ENCODE peak calls at places on chromosomes 7 and 10, in six cellular contexts. Y is transverse colon, G is heart right ventricle, O is GM12865, A is PC-3, E is fibroblast of mammary gland. S is an unnamed sample.

GRCh38 chr7:33698006-33698405 is 207.3 kb upstream of the BMPER start:
- DNase-seq in Y (no peak), G (no peak), O (no peak), A (no peak), E (no peak), S (no peak)

GRCh38 chr7:77651544-77652162 is 44.6 kb upstream of the RSBN1L start:
- DNase-seq in Y (no peak), G (peak; percentile 21), O (peak; percentile 56), A (peak; percentile 55), E (peak; percentile 53), S (peak; percentile 73)

GRCh38 chr7:29610031-29610490 is 46.4 kb downstream of the PRR15 start:
- DNase-seq in Y (no peak), G (no peak), O (no peak), A (no peak), E (peak; percentile 50), S (peak; percentile 36)

GRCh38 chr10:91389636-91390512 is 20.3 kb upstream of the HECTD2 start:
- DNase-seq in Y (no peak), G (peak; percentile 9), O (peak; percentile 75), A (peak; percentile 71), E (peak; percentile 72), S (peak; percentile 78)

GRCh38 chr7:128728608-128729007 is 10.6 kb upstream of the CALU start:
- DNase-seq in Y (no peak), G (no peak), O (no peak), A (peak; percentile 62), E (peak; percentile 49), S (peak; percentile 88)

GRCh38 chr10:23448802-23449570 is 10.1 kb downstream of the OTUD1 start:
- DNase-seq in Y (no peak), G (no peak), O (peak; percentile 47), A (no peak), E (no peak), S (no peak)

GRCh38 chr7:68246189-68246633 is 1249.6 kb downstream of the TYW1 start:
- DNase-seq in Y (no peak), G (no peak), O (no peak), A (peak; percentile 21), E (no peak), S (no peak)

GRCh38 chr10:96440257-96441125 is 73.2 kb downstream of the TLL2 start:
- DNase-seq in Y (no peak), G (peak; percentile 38), O (no peak), A (no peak), E (peak; percentile 5), S (no peak)

GRCh38 chr7:125511310-125511709 is 581.7 kb upstream of the POT1 start:
- DNase-seq in Y (no peak), G (no peak), O (no peak), A (peak; percentile 60), E (no peak), S (no peak)

GRCh38 chr7:103121641-103122040 is 27.3 kb downstream of the NAPEPLD start:
- DNase-seq in Y (no peak), G (no peak), O (no peak), A (no peak), E (no peak), S (no peak)

GRCh38 chr7:123431075-123431614 is 103.2 kb downstream of the IQUB start:
- DNase-seq in Y (no peak), G (no peak), O (no peak), A (no peak), E (no peak), S (no peak)

GRCh38 chr7:157501576-157501975 is 164.8 kb downstream of the DNAJB6 start:
- DNase-seq in Y (no peak), G (no peak), O (no peak), A (no peak), E (no peak), S (no peak)

GRCh38 chr10:103451871-103452713 is at the start of gene CALHM2:
- DNase-seq in Y (peak; percentile 67), G (peak; percentile 73), O (peak; percentile 67), A (no peak), E (peak; percentile 47), S (peak; percentile 83)

GRCh38 chr10:49168821-49169495 is 19.2 kb downstream of the TMEM273 start:
- DNase-seq in Y (no peak), G (peak; percentile 2), O (no peak), A (no peak), E (peak; percentile 37), S (no peak)

GRCh38 chr10:80484243-80484642 is 30.1 kb downstream of the TSPAN14 start:
- DNase-seq in Y (peak; percentile 5), G (no peak), O (no peak), A (no peak), E (no peak), S (no peak)

GRCh38 chr7:142603870-142604448 is 145.3 kb upstream of the PRSS1 start:
- DNase-seq in Y (peak; percentile 37), G (peak; percentile 14), O (peak; percentile 61), A (peak; percentile 84), E (peak; percentile 77), S (peak; percentile 84)

GRCh38 chr7:139648941-139649425 is 125.5 kb downstream of the CLEC2L start:
- DNase-seq in Y (peak; percentile 64), G (peak; percentile 40), O (peak; percentile 92), A (no peak), E (no peak), S (no peak)

GRCh38 chr10:45557275-45557905 is 115.2 kb downstream of the ZFAND4 start:
- DNase-seq in Y (no peak), G (no peak), O (peak; percentile 49), A (no peak), E (no peak), S (no peak)

GRCh38 chr7:139769066-139769465 is 8.7 kb downstream of the HIPK2 start:
- DNase-seq in Y (no peak), G (no peak), O (no peak), A (no peak), E (no peak), S (no peak)

GRCh38 chr10:7819126-7819470 is 793 bp downstream of the TAF3 start:
- DNase-seq in Y (peak; percentile 44), G (peak; percentile 34), O (peak; percentile 58), A (peak; percentile 34), E (peak; percentile 49), S (peak; percentile 73)
- TF ChIP-seq CTCF in Y (peak; percentile 17), G (no peak), O (peak; percentile 20), A (peak; percentile 29), E (peak; percentile 42), S (peak; percentile 57)

GRCh38 chr10:100033766-100034418 is 24.1 kb upstream of the DNMBP start:
- DNase-seq in Y (no peak), G (no peak), O (no peak), A (no peak), E (no peak), S (no peak)

GRCh38 chr10:100043344-100043743 is 33.6 kb upstream of the DNMBP start:
- DNase-seq in Y (peak; percentile 16), G (no peak), O (peak; percentile 32), A (peak; percentile 57), E (no peak), S (no peak)

GRCh38 chr10:100041620-100042019 is 31.9 kb upstream of the DNMBP start:
- DNase-seq in Y (no peak), G (no peak), O (peak; percentile 29), A (no peak), E (no peak), S (no peak)

GRCh38 chr10:100038561-100039071 is 28.9 kb upstream of the DNMBP start:
- DNase-seq in Y (peak; percentile 18), G (peak; percentile 22), O (peak; percentile 66), A (peak; percentile 34), E (peak; percentile 37), S (no peak)

DNA sequence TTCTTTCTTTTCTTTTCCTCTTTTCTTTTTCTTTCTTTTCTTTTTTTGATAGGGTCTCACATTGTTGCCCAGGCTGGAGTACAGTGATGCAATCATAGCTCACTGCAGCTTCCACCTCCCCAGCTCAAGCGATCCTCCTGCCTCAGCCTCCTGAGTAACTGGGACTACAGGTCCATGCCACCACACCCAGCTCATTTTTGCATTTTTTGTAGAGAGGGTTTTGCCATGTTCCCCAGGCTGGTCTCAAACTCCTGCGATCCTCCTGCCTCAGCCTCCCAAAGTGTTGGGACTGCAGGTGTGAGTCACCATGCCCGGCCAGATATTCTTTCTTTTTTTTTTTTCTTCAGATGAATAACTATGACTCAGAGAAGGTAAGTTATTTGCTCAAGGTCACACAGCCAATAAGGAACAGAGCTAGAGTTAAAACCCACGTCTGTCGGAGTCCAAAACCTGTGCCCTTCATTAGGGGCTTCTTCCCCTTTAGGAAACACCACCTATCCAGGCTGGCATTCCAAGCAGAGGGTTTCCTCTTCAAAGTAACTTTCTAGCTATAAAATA is 28.1 kb upstream of the DNMBP start:
- DNase-seq in Y (no peak), G (no peak), O (no peak), A (peak; percentile 61), E (peak; percentile 15), S (no peak)
- H3K4me3 ChIP-seq in Y (no peak overlapping the region), G (no peak overlapping the region), O (no peak overlapping the region), A (peak overlapping the region; percentile 55), E (no peak overlapping the region), S (no peak overlapping the region)

DNA sequence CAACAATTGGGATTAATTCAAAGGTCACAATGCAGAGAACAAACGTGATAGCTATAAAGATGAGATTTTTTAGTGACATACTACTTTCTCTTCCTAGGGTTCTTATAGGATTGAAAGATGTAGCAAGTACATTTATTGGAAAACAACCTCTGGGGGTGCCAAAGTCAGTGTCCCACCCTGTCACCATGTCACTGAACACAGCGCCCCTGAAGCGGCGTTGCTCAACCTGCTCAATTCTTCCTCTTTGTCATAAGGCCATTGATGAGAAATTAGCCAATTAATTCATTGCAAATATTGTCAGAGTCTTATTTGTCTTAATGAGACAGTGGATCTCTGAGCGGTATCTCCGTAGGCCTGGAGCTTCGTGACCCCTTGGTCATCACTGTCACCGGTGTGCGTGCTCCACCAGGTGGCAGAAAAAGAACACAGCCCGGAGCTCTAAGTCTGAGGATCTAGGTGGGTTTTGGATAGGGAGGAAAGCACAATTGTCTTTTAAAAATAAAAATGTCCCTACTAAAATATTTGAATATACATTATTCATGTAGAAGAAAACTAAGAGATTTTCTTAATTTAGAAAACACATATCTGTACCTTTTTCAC is 362.6 kb downstream of the PAXIP1 start:
- DNase-seq in Y (peak; percentile 11), G (no peak), O (no peak), A (no peak), E (no peak), S (no peak)
- TF ChIP-seq CTCF in Y (peak; percentile 44), G (peak; percentile 18), O (no peak), A (peak; percentile 27), E (no peak), S (no peak)

GRCh38 chr7:155727616-155728015 is 83.2 kb downstream of the RBM33 start:
- DNase-seq in Y (no peak), G (no peak), O (no peak), A (no peak), E (no peak), S (no peak)

GRCh38 chr7:155725073-155725346 is 80.5 kb downstream of the RBM33 start:
- DNase-seq in Y (no peak), G (no peak), O (peak; percentile 43), A (no peak), E (no peak), S (no peak)

GRCh38 chr7:155721056-155721455 is 76.6 kb downstream of the RBM33 start:
- DNase-seq in Y (no peak), G (no peak), O (peak; percentile 50), A (no peak), E (no peak), S (no peak)

GRCh38 chr7:155722118-155722517 is 77.7 kb downstream of the RBM33 start:
- DNase-seq in Y (no peak), G (no peak), O (peak; percentile 67), A (no peak), E (no peak), S (no peak)

GRCh38 chr7:155722936-155723335 is 78.5 kb downstream of the RBM33 start:
- DNase-seq in Y (no peak), G (no peak), O (no peak), A (no peak), E (no peak), S (no peak)
- H3K4me3 ChIP-seq in Y (no peak overlapping the region), G (no peak overlapping the region), O (no peak overlapping the region), A (no peak overlapping the region), E (no peak overlapping the region), S (no peak overlapping the region)